ENCODE peak calls at places on chromosomes 12 and 14, in four cellular contexts. Q, S, U and E are unnamed samples.

GRCh38 chr12:88575361-88575959 is 4.8 kb downstream of the KITLG start:
- DNase-seq in U (no peak), Q (no peak), S (no peak), E (no peak)

GRCh38 chr12:115799610-115800009 is 477.9 kb downstream of the MED13L start:
- DNase-seq in Q (no peak), U (no peak), S (no peak), E (no peak)

GRCh38 chr14:64176330-64176729 is 117.8 kb downstream of the ESR2 start:
- DNase-seq in S (no peak), Q (no peak), U (no peak), E (no peak)

GRCh38 chr12:6234906-6235305 is 34.7 kb downstream of the CD9 start:
- DNase-seq in U (peak; percentile 34), Q (no peak), S (no peak), E (no peak)

GRCh38 chr12:57771271-57771872 is 533 bp downstream of the METTL1 start:
- DNase-seq in U (peak; percentile 97), Q (peak; percentile 76), S (peak; percentile 87), E (peak; percentile 62)

GRCh38 chr12:123995023-123995422 is 22.0 kb downstream of the ZNF664 start:
- DNase-seq in S (no peak), Q (no peak), U (no peak), E (no peak)

GRCh38 chr12:44497044-44497443 is 379.1 kb downstream of the NELL2 start:
- DNase-seq in Q (no peak), S (no peak), U (no peak), E (no peak)

GRCh38 chr14:99513946-99514551 is 32.8 kb downstream of the CCNK start:
- DNase-seq in S (peak; percentile 24), Q (no peak), U (peak; percentile 76), E (no peak)

GRCh38 chr12:132711169-132711843 is 664 bp downstream of the PGAM5 start:
- DNase-seq in S (no peak), Q (peak; percentile 21), U (no peak), E (no peak)

GRCh38 chr14:85531594-85532391 is 1.8 kb downstream of the FLRT2 start:
- DNase-seq in S (peak; percentile 63), Q (no peak), U (peak; percentile 94), E (no peak)

GRCh38 chr12:87274594-87275245 is 754.5 kb downstream of the C12orf50 start:
- DNase-seq in S (no peak), Q (no peak), U (no peak), E (no peak)

GRCh38 chr12:55682087-55682796 is 25.5 kb downstream of the ITGA7 start:
- DNase-seq in Q (no peak), U (peak; percentile 52), S (no peak), E (no peak)

GRCh38 chr14:104986487-104987164 is 1.0 kb downstream of the CLBA1 start:
- DNase-seq in S (no peak), Q (no peak), U (no peak), E (no peak)

GRCh38 chr14:100076630-100077029 is 11.4 kb downstream of the EVL start:
- DNase-seq in S (peak; percentile 62), U (no peak), Q (no peak), E (no peak)

GRCh38 chr12:120381752-120382419 is 12.9 kb upstream of the MSI1 start:
- DNase-seq in Q (no peak), U (no peak), S (no peak), E (no peak)

GRCh38 chr12:100295764-100296555 is 29.0 kb downstream of the SCYL2 start:
- DNase-seq in S (no peak), Q (no peak), U (no peak), E (no peak)

GRCh38 chr14:69500736-69501135 is 16.2 kb downstream of the PLEKHD1 start:
- DNase-seq in U (no peak), S (no peak), Q (no peak), E (no peak)

GRCh38 chr12:82955020-82955419 is 268.3 kb downstream of the TMTC2 start:
- DNase-seq in Q (no peak), U (no peak), S (no peak), E (no peak)

GRCh38 chr12:9651265-9651729 is 18.2 kb upstream of the CLEC2D start:
- DNase-seq in S (no peak), Q (no peak), U (no peak), E (no peak)

GRCh38 chr12:29710104-29710503 is 73.6 kb downstream of the TMTC1 start:
- DNase-seq in U (no peak), S (peak; percentile 67), Q (no peak), E (no peak)

GRCh38 chr12:132806857-132807256 is 21.8 kb downstream of the GOLGA3 start:
- DNase-seq in S (no peak), U (no peak), Q (no peak), E (no peak)

GRCh38 chr12:26001530-26001929 is 43.0 kb downstream of the RASSF8 start:
- DNase-seq in U (no peak), S (no peak), Q (no peak), E (no peak)

GRCh38 chr12:89856431-89856830 is 147.8 kb upstream of the ATP2B1 start:
- DNase-seq in Q (no peak), S (no peak), U (no peak), E (no peak)

GRCh38 chr14:52913271-52913670 is 37.6 kb downstream of the FERMT2 start:
- DNase-seq in Q (no peak), S (no peak), U (no peak), E (no peak)

GRCh38 chr12:53791735-53792326 is 40.1 kb upstream of the CISTR start:
- DNase-seq in Q (peak; percentile 45), U (no peak), S (no peak), E (peak; percentile 14)